ENCODE peak calls at places on chromosomes 2 and 18, in six cellular contexts. One of them, this sample, is unnamed.

GRCh38 chr2:175612280-175612679 is 389.8 kb downstream of the LNPK start:
- DNase-seq in MCF 10A: no peak
- DNase-seq in A549: no peak
- DNase-seq in fibroblast of lung: no peak
- DNase-seq in tibial artery: no peak
- DNase-seq in spleen: no peak
- DNase-seq in this sample: no peak

GRCh38 chr18:51821610-51822009 is 518.4 kb upstream of the DCC start:
- DNase-seq in tibial artery: no peak
- DNase-seq in A549: no peak
- DNase-seq in MCF 10A: no peak
- DNase-seq in fibroblast of lung: no peak
- DNase-seq in spleen: no peak
- DNase-seq in this sample: no peak

GRCh38 chr18:23752363-23752762 is 63.1 kb downstream of the LAMA3 start:
- DNase-seq in spleen: no peak
- DNase-seq in fibroblast of lung: no peak
- DNase-seq in MCF 10A: no peak
- DNase-seq in A549: no peak
- DNase-seq in tibial artery: no peak
- DNase-seq in this sample: no peak

GRCh38 chr18:79404567-79404910 is 8.8 kb downstream of the NFATC1 start:
- DNase-seq in spleen: peak
- DNase-seq in fibroblast of lung: no peak
- DNase-seq in A549: no peak
- DNase-seq in MCF 10A: no peak
- DNase-seq in tibial artery: no peak
- DNase-seq in this sample: no peak

GRCh38 chr2:100211517-100211916 is 69.1 kb upstream of the AFF3 start:
- DNase-seq in tibial artery: no peak
- DNase-seq in fibroblast of lung: no peak
- DNase-seq in A549: no peak
- DNase-seq in MCF 10A: peak
- DNase-seq in spleen: no peak
- DNase-seq in this sample: no peak

GRCh38 chr2:217289909-217290283 is 430.0 kb upstream of the TNP1 start:
- DNase-seq in tibial artery: no peak
- DNase-seq in MCF 10A: no peak
- DNase-seq in fibroblast of lung: peak
- DNase-seq in spleen: no peak
- DNase-seq in A549: no peak
- DNase-seq in this sample: no peak

GRCh38 chr2:200703132-200703925 is 108.4 kb upstream of the BZW1 start:
- DNase-seq in fibroblast of lung: peak
- DNase-seq in MCF 10A: peak
- DNase-seq in A549: peak
- DNase-seq in spleen: no peak
- DNase-seq in tibial artery: no peak
- DNase-seq in this sample: peak

GRCh38 chr2:201793631-201794030 is 12.7 kb upstream of the CDK15 start:
- DNase-seq in spleen: no peak
- DNase-seq in A549: no peak
- DNase-seq in tibial artery: no peak
- DNase-seq in MCF 10A: no peak
- DNase-seq in fibroblast of lung: no peak
- DNase-seq in this sample: no peak

GRCh38 chr2:28047698-28048097 is 157.2 kb downstream of the BABAM2 start:
- DNase-seq in MCF 10A: peak
- DNase-seq in tibial artery: no peak
- DNase-seq in fibroblast of lung: peak
- DNase-seq in spleen: no peak
- DNase-seq in A549: no peak
- DNase-seq in this sample: peak

GRCh38 chr18:46939337-46939963 is 22.0 kb downstream of the KATNAL2 start:
- DNase-seq in fibroblast of lung: peak
- DNase-seq in MCF 10A: peak
- DNase-seq in A549: no peak
- DNase-seq in spleen: no peak
- DNase-seq in tibial artery: no peak
- DNase-seq in this sample: peak

GRCh38 chr2:68031546-68032160 is 31.2 kb downstream of the C1D start:
- DNase-seq in tibial artery: no peak
- DNase-seq in MCF 10A: peak
- DNase-seq in spleen: no peak
- DNase-seq in fibroblast of lung: peak
- DNase-seq in A549: peak
- DNase-seq in this sample: peak

GRCh38 chr2:3628241-3628679 is 29.7 kb upstream of the ALLC start:
- DNase-seq in spleen: peak
- DNase-seq in fibroblast of lung: no peak
- DNase-seq in MCF 10A: no peak
- DNase-seq in tibial artery: peak
- DNase-seq in A549: no peak
- DNase-seq in this sample: no peak

GRCh38 chr2:3630631-3631030 is 27.4 kb upstream of the ALLC start:
- DNase-seq in A549: no peak
- DNase-seq in spleen: peak
- DNase-seq in MCF 10A: no peak
- DNase-seq in tibial artery: no peak
- DNase-seq in fibroblast of lung: no peak
- DNase-seq in this sample: no peak

GRCh38 chr2:3626817-3627499 is 31.0 kb upstream of the ALLC start:
- DNase-seq in fibroblast of lung: no peak
- DNase-seq in tibial artery: peak
- DNase-seq in MCF 10A: no peak
- DNase-seq in spleen: peak
- DNase-seq in A549: no peak
- DNase-seq in this sample: no peak

GRCh38 chr2:3627500-3628100 is 30.4 kb upstream of the ALLC start:
- DNase-seq in fibroblast of lung: no peak
- DNase-seq in tibial artery: peak
- DNase-seq in MCF 10A: no peak
- DNase-seq in A549: no peak
- DNase-seq in spleen: peak
- DNase-seq in this sample: no peak

DNA sequence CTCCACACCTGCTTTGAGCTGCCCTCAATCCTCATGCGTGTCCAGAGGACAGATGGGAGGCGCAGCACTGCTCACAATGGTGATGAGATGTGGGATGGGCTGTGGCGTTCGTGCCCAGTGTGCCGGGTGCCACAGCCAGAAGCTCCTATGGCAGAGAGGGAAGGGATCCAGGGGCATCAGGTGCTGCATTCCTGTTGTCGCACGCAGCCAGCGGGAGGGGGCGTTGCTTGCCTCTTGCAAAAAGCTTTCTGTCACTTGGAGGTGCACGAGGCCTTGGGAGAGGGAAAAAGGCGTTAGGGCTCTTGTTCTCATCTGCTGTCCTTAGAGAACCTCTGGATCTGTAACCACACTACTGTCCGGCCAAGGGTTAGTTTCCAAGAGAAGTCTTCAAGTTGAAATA is 29.2 kb upstream of the ALLC start:
- DNase-seq in spleen: peak
- DNase-seq in MCF 10A: peak
- DNase-seq in A549: no peak
- DNase-seq in tibial artery: peak
- DNase-seq in fibroblast of lung: no peak
- DNase-seq in this sample: no peak
- TF ChIP-seq CTCF in spleen: no peak
- TF ChIP-seq CTCF in MCF 10A: no peak
- TF ChIP-seq CTCF in A549: no peak
- TF ChIP-seq CTCF in tibial artery: no peak
- TF ChIP-seq CTCF in fibroblast of lung: no peak
- TF ChIP-seq CTCF in this sample: no peak

GRCh38 chr18:26637983-26638382 is 89.6 kb upstream of the KCTD1 start:
- DNase-seq in tibial artery: no peak
- DNase-seq in MCF 10A: no peak
- DNase-seq in fibroblast of lung: no peak
- DNase-seq in spleen: no peak
- DNase-seq in A549: no peak
- DNase-seq in this sample: no peak
- TF ChIP-seq CTCF in tibial artery: no peak
- TF ChIP-seq CTCF in MCF 10A: no peak
- TF ChIP-seq CTCF in fibroblast of lung: no peak
- TF ChIP-seq CTCF in spleen: no peak
- TF ChIP-seq CTCF in A549: no peak
- TF ChIP-seq CTCF in this sample: no peak

GRCh38 chr2:53740170-53740569 is 27.4 kb upstream of the CHAC2 start:
- DNase-seq in spleen: no peak
- DNase-seq in MCF 10A: peak
- DNase-seq in fibroblast of lung: peak
- DNase-seq in tibial artery: no peak
- DNase-seq in A549: no peak
- DNase-seq in this sample: no peak
- TF ChIP-seq CTCF in spleen: no peak
- TF ChIP-seq CTCF in MCF 10A: peak
- TF ChIP-seq CTCF in fibroblast of lung: peak
- TF ChIP-seq CTCF in tibial artery: no peak
- TF ChIP-seq CTCF in A549: peak
- TF ChIP-seq CTCF in this sample: peak

GRCh38 chr2:26616864-26617135 is 24.4 kb downstream of the CIB4 start:
- DNase-seq in MCF 10A: no peak
- DNase-seq in spleen: peak
- DNase-seq in fibroblast of lung: no peak
- DNase-seq in tibial artery: no peak
- DNase-seq in A549: no peak
- DNase-seq in this sample: no peak
- TF ChIP-seq CTCF in MCF 10A: no peak
- TF ChIP-seq CTCF in spleen: no peak
- TF ChIP-seq CTCF in fibroblast of lung: no peak
- TF ChIP-seq CTCF in tibial artery: no peak
- TF ChIP-seq CTCF in A549: no peak
- TF ChIP-seq CTCF in this sample: no peak

This sample was measured in brain microvascular endothelial cell.